ENCODE peak calls at places on chromosomes 7 and 10, in nine cellular contexts. Q is transverse colon, O is upper lobe of left lung, V is ovary, B is H1, J is GM12878, I is A549, S is tibial nerve, Y is sigmoid colon. N is an unnamed sample.
A peak's percentile ranks its signal among the peaks of the same experiment; 100 is the strongest.

GRCh38 chr7:146982482-146982881 is 865.9 kb downstream of the CNTNAP2 start:
- DNase-seq in Y (no peak), S (no peak), B (no peak), V (no peak), J (no peak), Q (no peak), O (no peak), I (no peak), N (no peak)

GRCh38 chr7:92425311-92425947 is 21.9 kb upstream of the GATAD1 start:
- DNase-seq in Q (peak; percentile 22), V (no peak), Y (no peak), I (peak; percentile 62), B (no peak), J (no peak), O (no peak), S (no peak), N (no peak)

GRCh38 chr7:95246935-95247370 is 77.4 kb downstream of the PON1 start:
- DNase-seq in S (peak; percentile 65), Q (peak; percentile 52), J (peak; percentile 5), O (peak; percentile 40), B (peak; percentile 15), V (peak; percentile 27), Y (peak; percentile 70), I (peak; percentile 57), N (no peak)

GRCh38 chr10:125201791-125202622 is 41.6 kb upstream of the CTBP2 start:
- DNase-seq in I (no peak), V (no peak), O (no peak), Y (no peak), B (no peak), Q (no peak), J (no peak), S (no peak), N (peak; percentile 65)

GRCh38 chr10:80598084-80598798 is 60.5 kb downstream of the SH2D4B start:
- DNase-seq in I (no peak), Y (peak; percentile 1), J (peak; percentile 66), S (no peak), B (no peak), O (no peak), V (no peak), Q (no peak), N (no peak)

GRCh38 chr7:83119496-83119895 is 43.2 kb downstream of the PCLO start:
- DNase-seq in Q (no peak), B (no peak), O (no peak), V (no peak), I (no peak), J (no peak), S (no peak), Y (no peak), N (no peak)

GRCh38 chr7:37449621-37450020 is 957 bp upstream of the ELMO1 start:
- DNase-seq in O (no peak), J (no peak), V (no peak), Q (no peak), B (no peak), Y (no peak), S (no peak), I (no peak), N (no peak)

GRCh38 chr7:30679664-30680063 is 2.6 kb downstream of the CRHR2 start:
- DNase-seq in J (no peak), I (no peak), O (no peak), S (no peak), Y (no peak), B (no peak), V (no peak), Q (no peak), N (no peak)

GRCh38 chr7:159091480-159092475 is 52.9 kb downstream of the VIPR2 start:
- DNase-seq in Y (peak; percentile 57), V (no peak), O (no peak), S (no peak), J (no peak), I (no peak), Q (peak; percentile 4), B (no peak), N (peak; percentile 77)
- TF ChIP-seq EP300 in Y (no peak), V (no peak), O (no peak), S (no peak), J (no peak), I (no peak), Q (no peak), B (no peak), N (no peak)

GRCh38 chr10:1115262-1115955 is 59.2 kb downstream of the WDR37 start:
- DNase-seq in V (no peak), O (no peak), Q (peak; percentile 57), S (no peak), J (no peak), B (no peak), I (no peak), Y (no peak), N (no peak)

GRCh38 chr10:1117651-1118050 is 61.5 kb downstream of the WDR37 start:
- DNase-seq in Y (no peak), V (no peak), O (no peak), J (no peak), S (no peak), I (no peak), Q (no peak), B (no peak), N (peak; percentile 35)

GRCh38 chr10:1114355-1115261 is 58.4 kb downstream of the WDR37 start:
- DNase-seq in B (no peak), Y (no peak), V (no peak), O (no peak), Q (no peak), J (no peak), S (no peak), I (no peak), N (no peak)

GRCh38 chr10:1116696-1117254 is 60.6 kb downstream of the WDR37 start:
- DNase-seq in V (no peak), S (no peak), I (no peak), O (no peak), Y (no peak), Q (no peak), B (no peak), J (no peak), N (no peak)

GRCh38 chr10:1116051-1116450 is 59.9 kb downstream of the WDR37 start:
- DNase-seq in Y (no peak), O (no peak), S (no peak), V (no peak), J (no peak), B (no peak), I (no peak), Q (no peak), N (no peak)
- H3K4me3 ChIP-seq in Y (no peak overlapping the region), O (no peak overlapping the region), S (no peak overlapping the region), V (no peak overlapping the region), J (no peak overlapping the region), B (no peak overlapping the region), I (no peak overlapping the region), Q (no peak overlapping the region), N (no peak overlapping the region)

GRCh38 chr7:18509491-18509890 is 13.9 kb downstream of the HDAC9 start:
- DNase-seq in B (no peak), V (no peak), Y (no peak), S (no peak), Q (no peak), O (no peak), I (no peak), J (no peak), N (no peak)

GRCh38 chr7:18508441-18509427 is 13.2 kb downstream of the HDAC9 start:
- DNase-seq in Q (no peak), V (no peak), O (peak; percentile 26), J (no peak), Y (no peak), S (no peak), I (peak; percentile 23), B (no peak), N (no peak)

GRCh38 chr7:18513343-18513742 is 17.8 kb downstream of the HDAC9 start:
- DNase-seq in Y (no peak), Q (no peak), V (no peak), B (no peak), J (no peak), I (no peak), S (no peak), O (no peak), N (no peak)

GRCh38 chr7:18515067-18515466 is 19.5 kb downstream of the HDAC9 start:
- DNase-seq in V (no peak), O (no peak), J (no peak), I (no peak), Y (no peak), S (no peak), B (no peak), Q (no peak), N (no peak)

DNA sequence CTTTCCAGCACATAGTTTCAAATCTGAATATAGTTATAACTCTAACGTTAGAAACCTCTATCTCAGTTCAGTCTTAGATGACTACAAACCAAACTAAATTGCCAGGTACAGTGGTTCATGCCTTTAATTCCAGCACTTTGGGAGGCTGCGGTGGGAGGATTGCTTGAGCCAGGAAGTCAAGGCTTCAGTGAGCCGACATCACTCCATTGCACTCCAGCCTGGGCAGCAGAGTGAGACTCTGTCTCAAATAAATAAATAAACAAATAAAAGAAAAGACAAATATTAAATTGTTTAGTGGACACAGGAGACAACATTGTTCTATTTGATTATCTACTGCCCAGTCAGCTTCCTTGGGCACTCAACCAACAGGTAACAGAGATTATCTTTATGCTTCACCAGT is 15.8 kb downstream of the HDAC9 start:
- DNase-seq in Q (no peak), B (no peak), Y (no peak), O (no peak), I (no peak), V (no peak), J (no peak), S (no peak), N (no peak)
- TF ChIP-seq EP300 in Q (no peak), B (no peak), Y (no peak), O (no peak), I (no peak), V (no peak), J (no peak), S (no peak), N (no peak)

GRCh38 chr7:55516399-55516798 is 55.9 kb downstream of the VOPP1 start:
- DNase-seq in V (no peak), I (no peak), S (no peak), Y (no peak), B (no peak), Q (no peak), O (no peak), J (no peak), N (no peak)

GRCh38 chr7:55517936-55518689 is 54.2 kb downstream of the VOPP1 start:
- DNase-seq in I (no peak), V (no peak), J (no peak), Q (no peak), Y (no peak), B (no peak), O (no peak), S (no peak), N (no peak)

GRCh38 chr7:55517191-55517633 is 55.1 kb downstream of the VOPP1 start:
- DNase-seq in V (no peak), J (peak; percentile 79), B (no peak), O (no peak), Y (no peak), S (no peak), Q (no peak), I (no peak), N (no peak)

GRCh38 chr7:55520426-55521140 is 51.7 kb downstream of the VOPP1 start:
- DNase-seq in I (no peak), J (no peak), Y (no peak), O (no peak), V (no peak), Q (no peak), B (no peak), S (no peak), N (no peak)

DNA sequence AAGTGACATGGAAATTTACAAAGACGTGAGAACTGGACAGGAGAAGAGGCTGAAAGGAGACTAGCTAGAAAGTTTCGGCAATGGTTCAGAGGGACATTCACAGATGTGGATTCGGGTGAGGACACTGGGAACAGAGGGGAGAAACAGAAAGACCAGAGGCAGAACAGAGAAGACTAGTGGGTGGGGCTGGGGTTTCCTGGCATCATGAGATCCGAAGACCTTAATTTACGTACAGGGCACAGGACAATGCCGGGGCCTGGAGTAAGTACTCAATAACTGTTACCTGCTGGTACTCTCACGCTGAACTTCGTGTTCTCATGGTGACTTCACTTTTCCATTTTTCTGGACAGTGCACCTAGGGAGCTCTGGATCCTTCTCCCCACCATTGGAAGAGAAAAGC is 53.5 kb downstream of the VOPP1 start:
- DNase-seq in O (no peak), I (no peak), J (no peak), B (no peak), V (no peak), Y (no peak), S (no peak), Q (no peak), N (no peak)
- H3K4me3 ChIP-seq in O (no peak overlapping the region), I (no peak overlapping the region), J (no peak overlapping the region), B (no peak overlapping the region), V (no peak overlapping the region), Y (no peak overlapping the region), S (no peak overlapping the region), Q (no peak overlapping the region), N (no peak overlapping the region)